ENCODE peak calls at places on chromosomes 5 and 9, in four cellular contexts. E is heart right ventricle, R is OCI-LY7, X is esophagus squamous epithelium. M is an unnamed sample.

GRCh38 chr5:81488862-81489261 is 94.9 kb upstream of the ACOT12 start:
- DNase-seq in E (no peak), R (no peak), X (no peak), M (no peak)

GRCh38 chr5:179873176-179873575 is 14.6 kb upstream of the MRNIP start:
- DNase-seq in E (no peak), R (no peak), X (no peak), M (no peak)

GRCh38 chr5:56900858-56901578 is 8.4 kb upstream of the SETD9 start:
- DNase-seq in E (peak), R (peak), X (no peak), M (peak)

GRCh38 chr9:136240941-136241340 is 4.7 kb downstream of the QSOX2 start:
- DNase-seq in E (no peak), R (no peak), X (no peak), M (no peak)

GRCh38 chr9:109861918-109862317 is 81.9 kb downstream of the PALM2AKAP2 start:
- DNase-seq in E (no peak), R (no peak), X (no peak), M (no peak)

GRCh38 chr5:173514666-173515065 is 101.8 kb downstream of the BOD1 start:
- DNase-seq in E (no peak), R (no peak), X (no peak), M (no peak)

GRCh38 chr9:130118841-130119520 is 53.2 kb upstream of the NCS1 start:
- DNase-seq in E (no peak), R (no peak), X (no peak), M (no peak)

GRCh38 chr5:142915840-142916424 is 145.8 kb downstream of the ARHGAP26 start:
- DNase-seq in E (no peak), R (peak), X (no peak), M (peak)

GRCh38 chr5:74469234-74469972 is 171.1 kb downstream of the ENC1 start:
- DNase-seq in E (no peak), R (no peak), X (no peak), M (no peak)

GRCh38 chr5:78377718-78378105 is 17.3 kb downstream of the SCAMP1 start:
- DNase-seq in E (no peak), R (no peak), X (no peak), M (no peak)

GRCh38 chr9:101530076-101530711 is 3.5 kb upstream of the RNF20 start:
- DNase-seq in E (peak), R (peak), X (no peak), M (peak)

GRCh38 chr5:125065114-125065513 is 318.7 kb upstream of the ZNF608 start:
- DNase-seq in E (no peak), R (no peak), X (no peak), M (no peak)

GRCh38 chr9:114484854-114485443 is 20.3 kb downstream of the WHRN start:
- DNase-seq in E (no peak), R (no peak), X (no peak), M (peak)

GRCh38 chr9:112726428-112726827 is 8.5 kb upstream of the INIP start:
- DNase-seq in E (no peak), R (no peak), X (no peak), M (no peak)

GRCh38 chr5:82749453-82749852 is 327.7 kb downstream of the TMEM167A start:
- DNase-seq in E (no peak), R (no peak), X (no peak), M (no peak)

GRCh38 chr5:77637170-77638074 is 1.1 kb downstream of the OTP start:
- DNase-seq in E (no peak), R (no peak), X (no peak), M (peak)

GRCh38 chr9:101536351-101536750 is 2.7 kb downstream of the RNF20 start:
- DNase-seq in E (no peak), R (no peak), X (no peak), M (no peak)

GRCh38 chr9:30160570-30160969 is 2223.9 kb upstream of the ACO1 start:
- DNase-seq in E (no peak), R (no peak), X (no peak), M (no peak)

GRCh38 chr9:102237520-102237919 is 499.1 kb upstream of the GRIN3A start:
- DNase-seq in E (no peak), R (no peak), X (no peak), M (no peak)

GRCh38 chr5:66966439-66966838 is 230.2 kb downstream of the CD180 start:
- DNase-seq in E (no peak), R (no peak), X (no peak), M (no peak)
- TF ChIP-seq CTCF in E (no peak), R (no peak), X (no peak), M (no peak)

GRCh38 chr9:18666348-18666747 is 192.4 kb downstream of the ADAMTSL1 start:
- DNase-seq in E (no peak), R (no peak), X (no peak), M (no peak)
- TF ChIP-seq CTCF in E (no peak), R (no peak), X (no peak), M (no peak)

DNA sequence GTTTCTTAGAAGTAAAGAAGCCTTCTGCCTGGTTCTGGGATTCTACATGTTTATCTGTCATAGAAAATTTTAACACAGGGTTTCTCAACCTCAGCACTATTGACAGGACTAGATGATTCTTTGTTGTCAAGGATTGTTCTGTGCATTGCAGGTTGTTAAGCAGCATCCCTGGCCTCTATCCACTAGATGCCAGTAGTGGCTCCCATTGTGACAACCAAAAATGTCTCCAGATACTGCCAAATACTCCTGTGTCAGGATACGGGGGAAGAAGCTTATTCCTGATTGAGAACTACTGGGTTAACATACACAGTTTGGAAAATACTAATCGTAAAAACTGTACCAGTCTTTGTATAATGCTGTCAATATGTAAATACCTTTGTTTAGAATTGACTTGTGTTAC is 167.1 kb downstream of the NIPBL start:
- DNase-seq in E (no peak), R (peak), X (no peak), M (no peak)
- TF ChIP-seq CTCF in E (no peak), R (peak), X (no peak), M (no peak)

GRCh38 chr5:144386315-144386714 is 215.6 kb downstream of the KCTD16 start:
- DNase-seq in E (no peak), R (no peak), X (no peak), M (no peak)

GRCh38 chr5:144385597-144385996 is 214.9 kb downstream of the KCTD16 start:
- DNase-seq in E (no peak), R (no peak), X (no peak), M (no peak)

GRCh38 chr5:144391044-144391443 is 220.4 kb downstream of the KCTD16 start:
- DNase-seq in E (no peak), R (no peak), X (no peak), M (no peak)

GRCh38 chr5:144394036-144394435 is 223.4 kb downstream of the KCTD16 start:
- DNase-seq in E (no peak), R (no peak), X (no peak), M (no peak)

DNA sequence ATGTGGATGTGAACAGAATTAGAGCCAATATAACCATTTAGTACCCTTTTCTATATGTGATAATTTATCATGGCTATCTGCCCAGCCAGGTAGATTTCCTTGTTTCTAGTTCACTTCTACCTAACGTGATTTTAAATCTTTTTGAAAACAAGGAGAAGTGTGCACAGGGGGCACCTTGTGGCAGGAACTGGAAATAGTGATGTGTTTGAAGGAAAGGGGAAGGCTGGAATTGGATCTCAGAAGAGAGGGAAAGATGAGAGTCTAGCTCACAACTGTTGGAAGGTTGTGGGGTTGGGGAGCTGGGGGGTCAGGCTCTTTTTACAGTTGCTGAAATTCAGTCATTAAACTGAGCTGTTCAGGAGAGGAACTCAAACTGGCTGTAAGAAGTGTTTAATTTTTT is 219.5 kb downstream of the KCTD16 start:
- DNase-seq in E (no peak), R (no peak), X (no peak), M (no peak)
- TF ChIP-seq CTCF in E (no peak), R (peak), X (no peak), M (no peak)

DNA sequence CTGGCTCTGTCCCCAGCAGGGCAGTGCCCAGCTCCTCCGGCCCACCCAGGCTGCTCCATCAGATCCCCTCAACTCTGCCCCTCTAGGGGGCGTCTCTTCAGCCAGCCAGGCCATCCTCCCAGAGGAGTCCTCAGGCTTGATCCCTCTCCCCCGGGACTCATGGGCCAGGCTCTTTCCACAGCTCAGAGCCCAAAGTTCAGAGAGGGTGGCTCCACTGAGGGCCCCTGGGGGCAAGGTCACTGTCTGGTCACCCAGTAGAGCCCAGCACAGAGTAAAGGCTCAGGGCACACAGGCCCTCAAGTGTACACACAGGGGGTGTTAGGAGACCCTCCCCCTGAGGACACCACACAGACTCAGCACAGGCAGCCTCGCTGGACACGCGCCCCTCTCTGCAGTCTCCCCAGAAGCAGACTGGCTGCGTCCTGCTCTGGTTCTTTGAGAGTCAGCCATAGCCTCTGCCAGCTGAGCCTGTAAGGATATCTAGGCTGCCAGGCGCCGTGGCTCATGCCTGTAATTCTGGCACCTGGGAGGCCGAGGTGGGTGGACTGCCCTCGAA is 64.8 kb downstream of the PAX5 start:
- DNase-seq in E (no peak), R (no peak), X (no peak), M (no peak)
- TF ChIP-seq CTCF in E (no peak), R (no peak), X (no peak), M (no peak)

GRCh38 chr5:62138607-62139006 is 167.4 kb upstream of the KIF2A start:
- DNase-seq in E (no peak), R (no peak), X (no peak), M (no peak)

GRCh38 chr5:62142351-62142750 is 163.7 kb upstream of the KIF2A start:
- DNase-seq in E (no peak), R (no peak), X (no peak), M (no peak)

GRCh38 chr5:62139741-62140140 is 166.3 kb upstream of the KIF2A start:
- DNase-seq in E (no peak), R (no peak), X (no peak), M (no peak)

GRCh38 chr5:62144395-62145022 is 161.5 kb upstream of the KIF2A start:
- DNase-seq in E (no peak), R (no peak), X (no peak), M (no peak)

GRCh38 chr5:62143268-62144229 is 162.5 kb upstream of the KIF2A start:
- DNase-seq in E (no peak), R (peak), X (no peak), M (no peak)
- TF ChIP-seq CTCF in E (peak), R (peak), X (no peak), M (peak)

DNA sequence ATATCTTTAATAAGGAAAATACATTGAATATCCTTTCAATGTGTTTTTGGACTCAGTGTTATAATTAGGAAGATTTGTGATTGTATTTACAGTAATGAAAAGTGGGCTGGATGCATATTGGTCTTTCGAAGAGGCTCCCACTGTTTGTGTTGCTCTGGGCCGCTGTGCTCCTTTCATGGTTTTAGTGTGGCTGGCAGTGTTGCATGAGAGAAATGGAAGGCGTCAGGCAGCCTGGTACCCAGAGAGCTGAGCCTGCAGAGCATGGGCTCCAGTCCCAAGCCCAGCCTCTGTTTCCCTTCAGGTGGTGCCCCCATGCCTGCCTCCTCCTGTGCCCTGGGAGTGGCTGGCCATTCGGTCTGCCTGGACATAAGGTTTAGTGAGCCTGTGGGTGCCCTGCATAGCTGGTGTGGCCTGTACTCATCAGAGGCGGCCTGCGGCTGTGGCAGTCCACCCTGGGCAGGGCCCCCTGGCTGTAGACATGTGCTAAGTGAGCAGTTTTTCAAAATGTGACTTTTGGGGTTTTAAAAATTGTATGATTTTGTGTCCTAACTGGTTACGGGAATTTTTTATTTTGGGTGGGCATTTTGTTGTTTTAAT is 27.4 kb upstream of the FAM120AOS start:
- DNase-seq in E (no peak), R (no peak), X (no peak), M (no peak)
- TF ChIP-seq CTCF in E (no peak), R (no peak), X (no peak), M (no peak)

GRCh38 chr9:133404440-133405002 is 13.3 kb downstream of the REXO4 start:
- DNase-seq in E (no peak), R (no peak), X (no peak), M (no peak)

GRCh38 chr9:133405508-133406009 is 12.3 kb downstream of the REXO4 start:
- DNase-seq in E (no peak), R (no peak), X (no peak), M (no peak)

GRCh38 chr9:133402689-133403088 is 15.1 kb downstream of the REXO4 start:
- DNase-seq in E (no peak), R (no peak), X (no peak), M (no peak)

GRCh38 chr9:133406039-133406438 is 11.8 kb downstream of the REXO4 start:
- DNase-seq in E (no peak), R (no peak), X (no peak), M (no peak)

GRCh38 chr9:133403766-133404439 is 13.9 kb downstream of the REXO4 start:
- DNase-seq in E (no peak), R (peak), X (no peak), M (peak)
- TF ChIP-seq CTCF in E (peak), R (peak), X (peak), M (peak)

GRCh38 chr5:1815881-1816292 is 14.7 kb downstream of the NDUFS6 start:
- DNase-seq in E (no peak), R (no peak), X (no peak), M (no peak)
- TF ChIP-seq CTCF in E (no peak), R (no peak), X (no peak), M (no peak)

M was measured in GM13976.